ENCODE peak calls at places on chromosomes 4 and X, in seven cellular contexts. R is HEK293T, K is cerebellar nuclear complex, W is GM20000, E is RPMI8226, J is NCI-H510A treated with DMSO at 0.1 percent for 48 hours, B is T-helper 1 cell. Z is an unnamed sample.

GRCh38 chr4:71162386-71162785 is 168.9 kb downstream of the DCK start:
- DNase-seq in R (no peak), K (no peak), W (no peak), E (no peak), J (no peak), B (no peak), Z (no peak)

GRCh38 chr4:84492737-84493091 is 6.4 kb downstream of the NKX6-1 start:
- DNase-seq in R (no peak), K (no peak), W (no peak), E (no peak), J (no peak), B (no peak), Z (no peak)

GRCh38 chr4:129379429-129379828 is 283.5 kb downstream of the C4orf33 start:
- DNase-seq in R (no peak), K (no peak), W (no peak), E (no peak), J (no peak), B (no peak), Z (no peak)

GRCh38 chr4:184544711-184545409 is 70.5 kb upstream of the IRF2 start:
- DNase-seq in R (no peak), K (no peak), W (no peak), E (no peak), J (no peak), B (no peak), Z (no peak)

GRCh38 chr4:185890196-185890595 is 78.2 kb upstream of the SORBS2 start:
- DNase-seq in R (no peak), K (no peak), W (no peak), E (no peak), J (no peak), B (no peak), Z (no peak)

GRCh38 chrX:10579753-10580060 is 40.7 kb downstream of the MID1 start:
- DNase-seq in R (no peak), K (no peak), W (no peak), E (no peak), J (peak), B (no peak), Z (no peak)

GRCh38 chr4:146193628-146194027 is 18.1 kb downstream of the LSM6 start:
- DNase-seq in R (no peak), K (no peak), W (no peak), E (no peak), J (no peak), B (no peak), Z (no peak)

GRCh38 chr4:99968330-99968729 is 18.3 kb upstream of the H2AZ1 start:
- DNase-seq in R (no peak), K (no peak), W (no peak), E (no peak), J (no peak), B (no peak), Z (no peak)

GRCh38 chrX:124208675-124209074 is 123.8 kb upstream of the TEX13D start:
- DNase-seq in R (no peak), K (no peak), W (no peak), E (no peak), J (no peak), B (no peak), Z (no peak)

GRCh38 chr4:1775731-1776500 is 17.2 kb upstream of the FGFR3 start:
- DNase-seq in R (no peak), K (no peak), W (no peak), E (no peak), J (no peak), B (no peak), Z (no peak)

GRCh38 chr4:145909773-145910172 is 28.9 kb downstream of the ZNF827 start:
- DNase-seq in R (no peak), K (no peak), W (no peak), E (no peak), J (no peak), B (no peak), Z (no peak)

GRCh38 chr4:150126880-150127236 is 48.6 kb downstream of the DCLK2 start:
- DNase-seq in R (no peak), K (no peak), W (peak), E (no peak), J (no peak), B (no peak), Z (no peak)

GRCh38 chr4:87120411-87121162 is 99.8 kb downstream of the KLHL8 start:
- DNase-seq in R (no peak), K (no peak), W (no peak), E (no peak), J (peak), B (no peak), Z (peak)

GRCh38 chrX:65926095-65927019 is 113.5 kb downstream of the VSIG4 start:
- DNase-seq in R (no peak), K (no peak), W (no peak), E (peak), J (no peak), B (no peak), Z (no peak)

GRCh38 chrX:129961180-129962083 is 21.0 kb upstream of the BCORL1 start:
- DNase-seq in R (peak), K (no peak), W (peak), E (peak), J (peak), B (peak), Z (peak)

GRCh38 chr4:185997287-185997686 is 71.7 kb upstream of the TLR3 start:
- DNase-seq in R (no peak), K (no peak), W (no peak), E (peak), J (no peak), B (no peak), Z (no peak)

GRCh38 chr4:105058177-105058812 is 88.4 kb upstream of the TET2 start:
- DNase-seq in R (no peak), K (no peak), W (no peak), E (no peak), J (no peak), B (no peak), Z (no peak)

GRCh38 chrX:48695925-48696300 is 621 bp upstream of the SUV39H1 start:
- DNase-seq in R (no peak), K (no peak), W (peak), E (no peak), J (no peak), B (no peak), Z (no peak)

GRCh38 chrX:103503853-103504207 is 15.5 kb downstream of the RAB40A start:
- DNase-seq in R (no peak), K (no peak), W (no peak), E (no peak), J (no peak), B (no peak), Z (no peak)

GRCh38 chr4:59223292-59223941 is 1976.7 kb upstream of the ADGRL3 start:
- DNase-seq in R (no peak), K (no peak), W (no peak), E (no peak), J (peak), B (no peak), Z (no peak)

GRCh38 chr4:78477276-78477675 is 74.3 kb upstream of the ANXA3 start:
- DNase-seq in R (no peak), K (no peak), W (no peak), E (no peak), J (no peak), B (no peak), Z (no peak)

GRCh38 chrX:97639526-97639925 is 755.8 kb downstream of the RPA4 start:
- DNase-seq in R (no peak), K (no peak), W (no peak), E (peak), J (no peak), B (no peak), Z (no peak)

GRCh38 chr4:152819026-152819645 is 39.4 kb downstream of the ARFIP1 start:
- DNase-seq in R (no peak), K (no peak), W (no peak), E (no peak), J (no peak), B (no peak), Z (no peak)

GRCh38 chr4:109429545-109429944 is 4.1 kb upstream of the SEC24B start:
- DNase-seq in R (no peak), K (no peak), W (no peak), E (no peak), J (no peak), B (no peak), Z (no peak)

GRCh38 chr4:113447061-113447460 is 314.5 kb downstream of the CAMK2D start:
- DNase-seq in R (no peak), K (no peak), W (no peak), E (no peak), J (no peak), B (no peak), Z (no peak)

GRCh38 chr4:168566736-168567135 is 69.9 kb downstream of the PALLD start:
- DNase-seq in R (no peak), K (no peak), W (no peak), E (no peak), J (no peak), B (no peak), Z (no peak)

GRCh38 chr4:146033149-146033548 is 94.5 kb upstream of the ZNF827 start:
- DNase-seq in R (no peak), K (no peak), W (no peak), E (no peak), J (no peak), B (no peak), Z (no peak)

GRCh38 chrX:103453655-103454054 is 65.6 kb downstream of the RAB40A start:
- DNase-seq in R (no peak), K (no peak), W (no peak), E (no peak), J (no peak), B (no peak), Z (peak)

Z was measured in NCI-H2029.